ENCODE peak calls at places on chromosome 4, in four cellular contexts. V is heart right ventricle; W is CD8-positive, alpha-beta T cell; U is cardiac muscle cell. N is an unnamed sample.

GRCh38 chr4:21801661-21802355 is 146.8 kb downstream of the KCNIP4 start:
- DNase-seq in V (no peak), W (no peak), U (peak; percentile 53), N (no peak)

GRCh38 chr4:146310319-146311021 is 96.1 kb downstream of the REELD1 start:
- DNase-seq in V (no peak), W (no peak), U (no peak), N (no peak)

GRCh38 chr4:2354127-2354526 is 64.3 kb downstream of the ZFYVE28 start:
- DNase-seq in V (no peak), W (no peak), U (peak; percentile 18), N (no peak)

GRCh38 chr4:59571805-59572430 is 1628.2 kb upstream of the ADGRL3 start:
- DNase-seq in V (no peak), W (no peak), U (no peak), N (no peak)

GRCh38 chr4:16857425-16857824 is 41.0 kb downstream of the LDB2 start:
- DNase-seq in V (no peak), W (no peak), U (no peak), N (no peak)

GRCh38 chr4:113013746-113014145 is 35.7 kb upstream of the ANK2 start:
- DNase-seq in V (no peak), W (no peak), U (peak; percentile 8), N (no peak)

GRCh38 chr4:1544861-1545275 is 138.6 kb upstream of the NKX1-1 start:
- DNase-seq in V (peak; percentile 21), W (no peak), U (no peak), N (no peak)

GRCh38 chr4:30716671-30717207 is 3.4 kb upstream of the PCDH7 start:
- DNase-seq in V (no peak), W (no peak), U (peak; percentile 27), N (no peak)

GRCh38 chr4:90766837-90767236 is 639.6 kb downstream of the CCSER1 start:
- DNase-seq in V (no peak), W (no peak), U (no peak), N (no peak)

GRCh38 chr4:13322681-13323101 is 161.4 kb downstream of the RAB28 start:
- DNase-seq in V (no peak), W (no peak), U (peak; percentile 94), N (no peak)

GRCh38 chr4:172998527-172999469 is 169.8 kb upstream of the GALNT7 start:
- DNase-seq in V (no peak), W (no peak), U (peak; percentile 66), N (no peak)

GRCh38 chr4:180059216-180059881 is 2183.9 kb upstream of the TENM3 start:
- DNase-seq in V (no peak), W (no peak), U (peak; percentile 1), N (no peak)

GRCh38 chr4:39808231-39808749 is 110.4 kb downstream of the UBE2K start:
- DNase-seq in V (no peak), W (no peak), U (no peak), N (no peak)

GRCh38 chr4:128986908-128987307 is 106.4 kb downstream of the SCLT1 start:
- DNase-seq in V (no peak), W (no peak), U (no peak), N (no peak)

GRCh38 chr4:84091266-84091665 is 407.8 kb downstream of the NKX6-1 start:
- DNase-seq in V (no peak), W (no peak), U (no peak), N (no peak)

GRCh38 chr4:112766422-112766821 is 129.5 kb downstream of the LARP7 start:
- DNase-seq in V (no peak), W (no peak), U (peak; percentile 43), N (no peak)

GRCh38 chr4:105637409-105638258 is 70.9 kb downstream of the INTS12 start:
- DNase-seq in V (peak; percentile 43), W (no peak), U (peak; percentile 65), N (peak; percentile 82)

GRCh38 chr4:172134536-172134935 is 321.3 kb downstream of the GALNTL6 start:
- DNase-seq in V (no peak), W (no peak), U (no peak), N (no peak)

GRCh38 chr4:6301051-6301731 is 31.5 kb downstream of the WFS1 start:
- DNase-seq in V (no peak), W (no peak), U (no peak), N (no peak)

GRCh38 chr4:143375326-143376073 is 38.8 kb downstream of the GAB1 start:
- DNase-seq in V (no peak), W (no peak), U (no peak), N (peak; percentile 37)
- H3K4me1 ChIP-seq in V (peaks cover 58% of the 10 kb centered on the region), W (no peaks in the 10 kb centered on the region), U (peaks cover 41% of the 10 kb centered on the region), N (peaks cover 9% of the 10 kb centered on the region)

GRCh38 chr4:18608910-18609525 is 587.5 kb upstream of the LCORL start:
- DNase-seq in V (no peak), W (no peak), U (no peak), N (no peak)
- H3K4me3 ChIP-seq in V (no peak overlapping the region), W (no peak overlapping the region), U (no peak overlapping the region), N (no peak overlapping the region)

DNA sequence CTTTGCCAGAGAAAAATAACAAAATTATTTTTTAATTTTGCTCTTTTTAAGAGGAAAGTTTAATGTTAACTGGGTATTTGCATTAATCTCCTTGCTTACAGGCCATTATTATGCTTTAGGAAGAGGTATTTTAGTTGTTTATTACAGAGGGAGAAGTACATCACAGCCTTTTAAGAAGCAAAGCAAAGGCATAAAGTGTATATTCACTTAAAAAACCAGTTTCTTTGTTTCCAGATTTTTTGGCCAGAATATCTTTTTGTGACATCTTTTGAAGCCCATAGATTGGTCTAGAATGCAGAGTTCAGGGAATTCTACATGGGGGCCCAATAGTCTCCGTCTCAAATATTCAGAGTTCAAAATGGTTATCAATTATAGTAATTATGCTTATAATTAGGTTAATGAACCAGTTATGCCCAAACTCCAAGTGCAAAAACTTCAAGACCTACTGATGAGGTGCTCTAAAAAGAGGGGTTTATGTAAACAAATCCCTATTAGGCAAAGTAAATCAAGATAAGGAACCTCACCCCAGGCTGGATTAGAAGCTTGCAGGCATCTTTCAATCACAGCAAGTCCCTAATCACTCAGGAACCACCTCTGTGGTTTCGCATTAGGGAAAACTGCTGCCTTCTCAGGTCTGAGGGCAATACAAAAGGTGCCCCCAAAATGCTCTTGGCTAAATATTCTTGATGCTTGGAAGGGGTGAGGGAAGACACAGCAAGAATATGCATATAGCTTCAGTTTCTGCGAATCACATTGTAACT is 1.4 kb downstream of the CXXC4 start:
- DNase-seq in V (no peak), W (no peak), U (no peak), N (no peak)
- H3K27me3 ChIP-seq in V (peaks cover 78% of the 10 kb centered on the region), W (no peaks in the 10 kb centered on the region), U (no peaks in the 10 kb centered on the region), N (no peaks in the 10 kb centered on the region)

GRCh38 chr4:57075353-57075752 is 34.8 kb downstream of the IGFBP7 start:
- DNase-seq in V (no peak), W (no peak), U (no peak), N (no peak)

GRCh38 chr4:57076646-57077045 is 33.5 kb downstream of the IGFBP7 start:
- DNase-seq in V (no peak), W (no peak), U (no peak), N (no peak)

GRCh38 chr4:57078685-57079521 is 31.3 kb downstream of the IGFBP7 start:
- DNase-seq in V (no peak), W (no peak), U (no peak), N (no peak)

GRCh38 chr4:57074753-57075152 is 35.4 kb downstream of the IGFBP7 start:
- DNase-seq in V (no peak), W (no peak), U (peak; percentile 73), N (no peak)

GRCh38 chr4:57077550-57078311 is 32.5 kb downstream of the IGFBP7 start:
- DNase-seq in V (no peak), W (no peak), U (peak; percentile 83), N (no peak)
- H3K4me1 ChIP-seq in V (peaks cover 98% of the 10 kb centered on the region), W (no peaks in the 10 kb centered on the region), U (peaks cover 33% of the 10 kb centered on the region), N (peaks cover 52% of the 10 kb centered on the region)

GRCh38 chr4:47913858-47914218 is 545 bp downstream of the NFXL1 start:
- DNase-seq in V (peak; percentile 44), W (peak; percentile 7), U (peak; percentile 8), N (peak; percentile 44)

GRCh38 chr4:47913328-47913727 is 1.1 kb downstream of the NFXL1 start:
- DNase-seq in V (no peak), W (no peak), U (peak; percentile 17), N (no peak)

GRCh38 chr4:47914219-47914925 is at the start of gene NFXL1:
- DNase-seq in V (peak; percentile 98), W (peak; percentile 93), U (peak; percentile 98), N (peak; percentile 98)

GRCh38 chr4:47914926-47915237 is 499 bp upstream of the NFXL1 start:
- DNase-seq in V (no peak), W (no peak), U (no peak), N (no peak)

DNA sequence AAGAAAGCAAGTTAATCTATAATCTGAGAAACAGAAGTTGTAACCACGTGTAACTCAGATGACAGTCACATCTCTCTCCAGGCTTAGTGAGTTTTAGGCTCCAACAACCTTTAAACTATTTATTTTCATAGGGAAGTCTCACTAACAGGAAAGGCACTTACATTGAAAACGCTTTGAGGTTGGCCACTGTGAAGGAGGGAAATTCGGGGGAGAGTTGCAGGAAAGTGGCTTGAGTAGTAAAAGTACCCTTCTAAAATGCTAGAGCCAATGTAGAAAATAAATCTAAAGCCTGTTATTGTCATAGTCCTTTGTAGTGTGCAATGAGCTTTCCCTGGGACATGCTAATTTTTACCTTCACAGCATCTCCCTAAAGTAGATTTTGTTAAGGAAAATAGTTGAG is 995 bp upstream of the NFXL1 start:
- DNase-seq in V (no peak), W (no peak), U (no peak), N (no peak)
- H3K4me3 ChIP-seq in V (no peak overlapping the region), W (no peak overlapping the region), U (no peak overlapping the region), N (no peak overlapping the region)

DNA sequence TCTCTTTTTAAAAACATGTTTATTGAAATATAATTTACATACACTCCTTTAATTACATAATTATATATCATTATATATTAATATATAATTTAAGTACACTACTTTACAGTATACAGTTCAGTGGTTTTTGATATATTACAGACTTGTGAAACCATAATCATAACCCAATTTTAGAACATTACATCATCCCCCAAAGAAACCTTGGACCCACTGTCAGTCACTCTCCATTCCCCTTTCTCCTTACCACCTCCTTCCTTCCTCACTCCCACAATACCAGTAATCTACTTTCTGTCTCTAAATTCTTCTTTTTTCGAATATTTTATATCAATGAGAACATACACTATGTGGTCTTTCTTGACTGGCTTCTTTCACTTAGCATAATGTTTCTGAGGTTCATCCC is 17.9 kb upstream of the EXOSC9 start:
- DNase-seq in V (no peak), W (no peak), U (no peak), N (no peak)
- H3K27me3 ChIP-seq in V (peaks cover 4% of the 10 kb centered on the region), W (no peaks in the 10 kb centered on the region), U (peaks cover 4% of the 10 kb centered on the region), N (no peaks in the 10 kb centered on the region)

GRCh38 chr4:85825937-85826678 is 351.2 kb downstream of the ARHGAP24 start:
- DNase-seq in V (no peak), W (no peak), U (peak; percentile 41), N (peak; percentile 48)

GRCh38 chr4:85824166-85824945 is 349.4 kb downstream of the ARHGAP24 start:
- DNase-seq in V (no peak), W (no peak), U (no peak), N (no peak)

GRCh38 chr4:85818700-85819099 is 343.8 kb downstream of the ARHGAP24 start:
- DNase-seq in V (no peak), W (no peak), U (no peak), N (no peak)

GRCh38 chr4:85821688-85822087 is 346.7 kb downstream of the ARHGAP24 start:
- DNase-seq in V (no peak), W (no peak), U (no peak), N (no peak)

DNA sequence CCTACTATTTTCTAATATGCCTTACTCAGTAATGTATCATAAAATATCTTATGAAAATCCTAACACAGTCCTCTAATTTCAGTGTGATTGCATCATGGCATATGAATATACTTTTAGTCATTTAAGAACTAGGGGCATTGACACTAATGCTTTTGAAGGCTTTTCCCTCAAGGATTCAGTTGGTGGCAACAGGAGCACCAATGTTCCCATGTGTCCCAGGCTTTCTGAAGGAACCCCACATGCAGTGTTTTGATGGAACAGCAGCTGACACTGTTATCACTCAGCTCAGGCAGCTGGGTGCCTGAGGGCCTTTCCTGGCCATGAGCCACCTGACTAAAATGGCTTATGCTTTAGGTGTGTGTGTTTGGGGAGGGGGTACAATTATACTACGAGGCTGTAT is 348.3 kb downstream of the ARHGAP24 start:
- DNase-seq in V (no peak), W (no peak), U (peak; percentile 45), N (no peak)
- H3K4me1 ChIP-seq in V (peaks cover 28% of the 10 kb centered on the region), W (no peaks in the 10 kb centered on the region), U (peaks cover 37% of the 10 kb centered on the region), N (peaks cover 16% of the 10 kb centered on the region)